ENCODE peak calls at places on chromosomes 5 and 9, in ten cellular contexts. M, Y, J, B, Q, E, L, A, U and X are unnamed samples. For H3K36me3 and H3K27me3, the result is how much of the 10 kb centered on the place peaks cover.

GRCh38 chr9:82170079-82170662 is 181.6 kb downstream of the SPATA31D1 start:
- DNase-seq in J (peak), B (no peak), A (no peak), Y (no peak), Q (no peak), L (no peak), M (peak), U (no peak), E (no peak), X (no peak)

GRCh38 chr9:126613656-126614055 is at the start of gene LMX1B:
- DNase-seq in L (no peak), U (no peak), J (no peak), Q (peak), E (peak), M (peak), Y (peak), A (peak), B (peak), X (peak)

GRCh38 chr5:117434266-117434665 is 859.6 kb upstream of the SEMA6A start:
- DNase-seq in U (no peak), Q (peak), A (no peak), J (peak), E (no peak), Y (no peak), M (no peak), L (no peak), B (no peak), X (no peak)

GRCh38 chr9:123322771-123323481 is 33.1 kb upstream of the CRB2 start:
- DNase-seq in B (no peak), J (no peak), Y (no peak), M (no peak), U (peak), Q (no peak), L (no peak), A (no peak), E (no peak), X (no peak)

GRCh38 chr5:174723979-174724483 is 351 bp upstream of the MSX2 start:
- DNase-seq in U (no peak), B (no peak), J (peak), E (peak), M (no peak), A (no peak), Q (peak), Y (peak), L (no peak), X (no peak)

GRCh38 chr5:40677456-40677855 is 2.3 kb upstream of the PTGER4 start:
- DNase-seq in A (no peak), Q (peak), Y (no peak), U (no peak), B (no peak), M (no peak), L (no peak), J (peak), E (no peak), X (no peak)

GRCh38 chr9:135372501-135373008 is 107.0 kb upstream of the PPP1R26 start:
- DNase-seq in A (no peak), U (no peak), L (no peak), M (no peak), E (no peak), B (no peak), Y (no peak), Q (no peak), J (no peak), X (no peak)

GRCh38 chr5:14726066-14726838 is 61.7 kb downstream of the OTULIN start:
- DNase-seq in U (no peak), Q (peak), J (peak), M (no peak), A (no peak), Y (no peak), L (no peak), B (no peak), E (no peak), X (no peak)

GRCh38 chr5:77560677-77561263 is 68.7 kb upstream of the WDR41 start:
- DNase-seq in A (no peak), U (peak), L (no peak), Y (no peak), E (no peak), J (peak), Q (peak), B (no peak), M (peak), X (peak)

GRCh38 chr5:173963867-173964429 is 25.0 kb upstream of the C5orf47 start:
- DNase-seq in E (no peak), Y (no peak), J (no peak), Q (peak), A (no peak), M (peak), B (no peak), L (no peak), U (peak), X (peak)

GRCh38 chr9:96022445-96023031 is 147.0 kb downstream of the ERCC6L2 start:
- DNase-seq in B (peak), E (peak), L (no peak), A (no peak), U (no peak), M (peak), Q (no peak), J (no peak), Y (peak), X (peak)

GRCh38 chr5:35183243-35183955 is 46.9 kb downstream of the PRLR start:
- DNase-seq in A (peak), U (no peak), M (peak), J (peak), B (no peak), L (no peak), Q (peak), Y (peak), E (no peak), X (peak)

GRCh38 chr9:3480353-3480655 is 45.5 kb downstream of the RFX3 start:
- DNase-seq in J (no peak), A (no peak), B (no peak), U (no peak), Q (no peak), M (peak), Y (no peak), L (no peak), E (no peak), X (no peak)

GRCh38 chr5:119435436-119436132 is 16.7 kb upstream of the HSD17B4 start:
- DNase-seq in B (peak), E (peak), U (peak), Y (peak), J (peak), L (peak), A (peak), Q (peak), M (peak), X (no peak)

GRCh38 chr9:26271495-26272122 is 593.4 kb upstream of the TUSC1 start:
- DNase-seq in L (no peak), U (no peak), E (no peak), J (no peak), Q (no peak), A (no peak), M (no peak), Y (no peak), B (no peak), X (no peak)

GRCh38 chr5:138725885-138726457 is 27.3 kb upstream of the CTNNA1 start:
- DNase-seq in E (peak), U (no peak), A (peak), M (peak), Q (no peak), B (no peak), J (peak), Y (peak), L (no peak), X (no peak)

GRCh38 chr5:177419045-177419444 is 7.4 kb upstream of the GRK6 start:
- DNase-seq in U (no peak), L (no peak), Y (no peak), Q (peak), J (peak), A (no peak), B (no peak), M (no peak), E (no peak), X (no peak)

GRCh38 chr9:112493738-112494137 is 7.1 kb downstream of the KIAA1958 start:
- DNase-seq in U (no peak), B (no peak), E (no peak), A (no peak), J (peak), Q (peak), M (no peak), L (no peak), Y (no peak), X (no peak)

GRCh38 chr9:112494153-112494552 is 7.5 kb downstream of the KIAA1958 start:
- DNase-seq in A (no peak), E (no peak), M (no peak), B (no peak), L (no peak), Y (no peak), J (no peak), U (no peak), Q (peak), X (no peak)

GRCh38 chr9:112495614-112496013 is 9.0 kb downstream of the KIAA1958 start:
- DNase-seq in Y (no peak), B (no peak), Q (no peak), A (no peak), J (no peak), U (no peak), M (no peak), E (no peak), L (no peak), X (no peak)

GRCh38 chr9:112500842-112501241 is 14.2 kb downstream of the KIAA1958 start:
- DNase-seq in J (no peak), Q (no peak), B (no peak), U (no peak), Y (no peak), A (no peak), E (no peak), L (no peak), M (no peak), X (no peak)

GRCh38 chr9:112496074-112496722 is 9.6 kb downstream of the KIAA1958 start:
- DNase-seq in M (no peak), B (no peak), J (peak), Y (no peak), E (no peak), A (no peak), Q (peak), L (no peak), U (no peak), X (no peak)
- H3K36me3 ChIP-seq in M (under half), B (under half), J (under half), Y (under half), E (under half), A (under half), Q (under half), L (under half), U (under half), X (under half)

GRCh38 chr9:122228191-122228905 is 409 bp downstream of the LHX6 start:
- DNase-seq in M (peak), Q (no peak), Y (no peak), E (no peak), U (no peak), J (peak), B (no peak), A (no peak), L (no peak), X (peak)
- H3K27me3 ChIP-seq in M (half or more), Q (half or more), Y (under half), E (under half), U (under half), J (half or more), B (half or more), A (under half), L (under half), X (half or more)

DNA sequence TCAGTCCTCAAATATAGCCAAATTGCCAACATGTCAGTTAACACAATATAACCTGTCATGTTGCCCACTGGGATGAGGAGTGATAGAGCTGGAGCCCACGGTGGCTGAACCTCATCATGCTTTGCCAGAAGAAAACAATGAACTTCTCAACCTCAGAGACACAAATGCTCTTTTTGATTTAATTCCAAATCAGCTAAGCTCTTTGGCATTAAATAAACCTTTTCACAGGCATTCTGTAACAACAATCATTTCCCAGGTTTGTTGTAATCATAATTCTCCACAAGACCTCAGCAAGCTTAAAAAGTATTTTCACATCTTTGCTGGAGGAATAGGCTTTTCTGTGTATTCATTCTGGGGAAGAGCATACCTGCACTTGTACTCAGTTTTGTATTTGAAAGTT is 830.9 kb downstream of the MAT2B start:
- DNase-seq in B (no peak), Y (no peak), A (no peak), Q (no peak), M (no peak), E (no peak), U (no peak), L (no peak), J (no peak), X (no peak)
- H3K36me3 ChIP-seq in B (under half), Y (under half), A (under half), Q (under half), M (under half), E (under half), U (under half), L (under half), J (under half), X (under half)

GRCh38 chr9:137428841-137429545 is 5.8 kb downstream of the NOXA1 start:
- DNase-seq in Y (no peak), E (no peak), A (peak), B (peak), J (no peak), Q (no peak), U (no peak), M (no peak), L (no peak), X (peak)
- H3K27me3 ChIP-seq in Y (under half), E (under half), A (under half), B (under half), J (under half), Q (under half), U (under half), M (under half), L (under half), X (under half)

GRCh38 chr9:94173632-94174031 is 85.5 kb upstream of the ZNF169 start:
- DNase-seq in Q (no peak), A (no peak), E (no peak), L (no peak), M (no peak), Y (no peak), B (no peak), U (no peak), J (no peak), X (no peak)
- H3K36me3 ChIP-seq in Q (under half), A (under half), E (under half), L (half or more), M (under half), Y (under half), B (under half), U (under half), J (half or more), X (under half)

GRCh38 chr5:109721741-109722140 is 32.0 kb downstream of the MAN2A1 start:
- DNase-seq in A (no peak), Y (no peak), E (no peak), B (no peak), M (no peak), J (no peak), Q (no peak), L (no peak), U (no peak), X (no peak)
- H3K27me3 ChIP-seq in A (under half), Y (under half), E (under half), B (under half), M (under half), J (under half), Q (under half), L (under half), U (under half), X (under half)

GRCh38 chr5:72224946-72225427 is 95.1 kb downstream of the MRPS27 start:
- DNase-seq in U (no peak), J (peak), A (no peak), E (no peak), B (no peak), Q (no peak), M (no peak), L (no peak), Y (no peak), X (no peak)
- H3K36me3 ChIP-seq in U (half or more), J (half or more), A (under half), E (under half), B (half or more), Q (under half), M (under half), L (half or more), Y (under half), X (under half)

DNA sequence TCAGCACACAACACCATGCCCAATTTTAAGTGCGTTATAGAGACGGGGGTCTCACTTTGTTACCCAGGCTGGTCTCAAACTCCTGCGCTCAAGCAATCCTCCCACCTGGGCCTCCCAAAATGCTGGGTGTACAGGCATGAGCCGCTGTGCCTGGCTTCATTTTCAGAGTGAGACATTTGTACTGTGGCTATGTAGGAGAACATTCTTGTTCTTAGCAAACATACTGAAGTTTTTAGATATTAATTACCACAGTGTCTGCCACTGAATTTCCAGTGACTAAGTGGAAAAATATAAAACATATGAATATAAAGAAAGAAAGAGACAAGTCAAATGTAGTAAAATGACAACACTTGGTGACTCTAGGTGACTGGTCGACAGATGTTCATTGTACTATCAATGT is 20.9 kb downstream of the BTNL9 start:
- DNase-seq in A (no peak), J (no peak), M (no peak), E (no peak), Q (no peak), Y (no peak), B (no peak), U (no peak), L (no peak), X (no peak)
- H3K27me3 ChIP-seq in A (under half), J (half or more), M (half or more), E (under half), Q (under half), Y (under half), B (half or more), U (under half), L (under half), X (half or more)